ENCODE peak calls at places on chromosomes 6 and 20, in eight cellular contexts. A is D341Med, I is HS-27A, K is brain microvascular endothelial cell, O is mucosa of gallbladder, D is trophoblast cell, H is foreskin keratinocyte, Q is T-helper 22 cell. G is an unnamed sample.

GRCh38 chr20:4937422-4938319 is 63.6 kb downstream of the SLC23A2 start:
- DNase-seq in O (no peak), K (no peak), A (no peak), I (no peak), D (no peak), H (no peak), Q (no peak), G (no peak)

GRCh38 chr20:51249781-51250180 is 226.9 kb upstream of the KCNG1 start:
- DNase-seq in K (no peak), A (no peak), Q (no peak), D (no peak), O (no peak), I (no peak), H (no peak), G (no peak)

GRCh38 chr20:22312744-22313346 is 271.5 kb downstream of the FOXA2 start:
- DNase-seq in I (peak; percentile 5), H (peak; percentile 49), A (peak; percentile 36), O (peak; percentile 23), D (peak; percentile 15), K (peak; percentile 22), Q (no peak), G (no peak)

GRCh38 chr6:6654599-6655575 is 66.4 kb downstream of the LY86 start:
- DNase-seq in A (no peak), K (peak; percentile 7), O (no peak), H (no peak), I (no peak), D (no peak), Q (no peak), G (no peak)

GRCh38 chr6:2630362-2630761 is 120.4 kb downstream of the MYLK4 start:
- DNase-seq in I (peak; percentile 58), K (peak; percentile 95), A (no peak), O (peak; percentile 44), H (peak; percentile 92), D (peak; percentile 24), Q (no peak), G (no peak)

GRCh38 chr6:36028088-36028886 is 679 bp downstream of the MAPK14 start:
- DNase-seq in K (peak; percentile 1), O (peak; percentile 25), D (peak; percentile 34), A (no peak), H (peak; percentile 23), Q (peak; percentile 23), I (peak; percentile 15), G (no peak)

GRCh38 chr6:15520616-15521203 is 142.1 kb downstream of the DTNBP1 start:
- DNase-seq in K (no peak), D (no peak), A (peak; percentile 14), Q (no peak), I (no peak), H (no peak), O (no peak), G (no peak)

GRCh38 chr6:51855310-51856082 is 231.9 kb downstream of the PKHD1 start:
- DNase-seq in Q (no peak), I (peak; percentile 43), K (peak; percentile 49), D (peak; percentile 57), O (peak; percentile 25), H (peak; percentile 47), A (peak; percentile 58), G (peak; percentile 11)

GRCh38 chr6:138115877-138116660 is 8.8 kb upstream of the PERP start:
- DNase-seq in O (peak; percentile 33), H (peak; percentile 45), K (peak; percentile 60), I (peak; percentile 34), A (peak; percentile 73), D (peak; percentile 93), Q (no peak), G (peak; percentile 33)

GRCh38 chr6:159966981-159967380 is 1.9 kb upstream of the IGF2R start:
- DNase-seq in D (no peak), I (no peak), K (no peak), O (no peak), H (peak; percentile 97), A (no peak), Q (no peak), G (no peak)

GRCh38 chr20:50276119-50277063 is 85.8 kb downstream of the CEBPB start:
- DNase-seq in D (no peak), I (no peak), A (no peak), H (no peak), Q (no peak), K (no peak), O (no peak), G (no peak)

GRCh38 chr20:51579137-51579536 is 36.6 kb upstream of the NFATC2 start:
- DNase-seq in Q (no peak), O (no peak), H (no peak), I (no peak), K (peak; percentile 76), A (no peak), D (no peak), G (no peak)

GRCh38 chr6:13147396-13148181 is 180.7 kb downstream of the TBC1D7 start:
- DNase-seq in O (no peak), K (no peak), I (no peak), H (no peak), A (no peak), Q (no peak), D (no peak), G (no peak)

GRCh38 chr6:33297956-33298772 is 578 bp downstream of the RGL2 start:
- DNase-seq in A (peak; percentile 59), O (peak; percentile 76), Q (peak; percentile 61), D (peak; percentile 96), H (peak; percentile 95), I (no peak), K (peak; percentile 85), G (no peak)

GRCh38 chr6:112038268-112038667 is 15.6 kb upstream of the CCN6 start:
- DNase-seq in O (no peak), Q (no peak), I (no peak), H (no peak), K (no peak), A (no peak), D (no peak), G (no peak)

GRCh38 chr6:57254055-57254717 is 32.1 kb upstream of the RAB23 start:
- DNase-seq in D (no peak), Q (no peak), A (no peak), O (no peak), I (no peak), K (no peak), H (no peak), G (no peak)

GRCh38 chr6:154598403-154598802 is 87.9 kb upstream of the CNKSR3 start:
- DNase-seq in Q (no peak), D (no peak), I (no peak), A (no peak), K (no peak), H (no peak), O (no peak), G (no peak)

GRCh38 chr20:48760403-48760889 is 67.4 kb downstream of the PREX1 start:
- DNase-seq in O (no peak), D (no peak), H (peak; percentile 31), Q (peak; percentile 82), K (peak; percentile 35), A (no peak), I (no peak), G (no peak)

GRCh38 chr6:100417037-100417436 is 47.7 kb downstream of the SIM1 start:
- DNase-seq in A (no peak), O (no peak), K (no peak), D (no peak), I (no peak), H (no peak), Q (no peak), G (no peak)

GRCh38 chr6:1316482-1317220 is 4.8 kb downstream of the FOXQ1 start:
- DNase-seq in I (no peak), D (peak; percentile 59), H (peak; percentile 16), Q (no peak), O (no peak), K (no peak), A (peak; percentile 69), G (peak; percentile 30)

GRCh38 chr6:2937627-2938003 is 33.8 kb downstream of the SERPINB6 start:
- DNase-seq in I (no peak), D (no peak), A (no peak), K (no peak), H (no peak), O (no peak), Q (no peak), G (no peak)

GRCh38 chr6:157019115-157019628 is 242.0 kb downstream of the ARID1B start:
- DNase-seq in K (no peak), O (no peak), D (peak; percentile 48), A (no peak), H (no peak), Q (no peak), I (no peak), G (no peak)

GRCh38 chr6:157893238-157893637 is 70.2 kb downstream of the SNX9 start:
- DNase-seq in Q (peak; percentile 47), A (no peak), D (no peak), I (no peak), H (no peak), O (no peak), K (no peak), G (no peak)

GRCh38 chr20:55561259-55561658 is 444.1 kb downstream of the CBLN4 start:
- DNase-seq in O (no peak), H (peak; percentile 84), I (no peak), A (no peak), K (no peak), D (no peak), Q (no peak), G (no peak)

GRCh38 chr6:112626468-112627082 is 279.4 kb downstream of the RFPL4B start:
- DNase-seq in D (no peak), O (no peak), H (peak; percentile 32), Q (no peak), A (no peak), K (peak; percentile 42), I (no peak), G (no peak)

GRCh38 chr6:89048286-89048923 is 32.1 kb upstream of the PNRC1 start:
- DNase-seq in D (no peak), K (no peak), I (no peak), A (no peak), O (no peak), Q (no peak), H (no peak), G (no peak)

GRCh38 chr6:111858347-111858746 is 14.9 kb downstream of the FYN start:
- DNase-seq in O (no peak), K (no peak), H (no peak), D (no peak), I (no peak), A (no peak), Q (no peak), G (no peak)

GRCh38 chr6:94478178-94479140 is 1059.1 kb upstream of the EPHA7 start:
- DNase-seq in O (no peak), A (peak; percentile 69), D (no peak), H (no peak), K (no peak), I (no peak), Q (no peak), G (no peak)

GRCh38 chr6:36794704-36795065 is 44.6 kb downstream of the CPNE5 start:
- DNase-seq in I (no peak), K (no peak), H (no peak), A (no peak), D (peak; percentile 63), O (no peak), Q (no peak), G (no peak)

G was measured in GM12878.